ENCODE peak calls at places on chromosomes 3 and 15, in five cellular contexts. One of them, this sample, is unnamed.

GRCh38 chr3:134709563-134710312 is 58.9 kb upstream of the KY start:
- DNase-seq in stimulated activated CD4-positive, alpha-beta T cell treated with anti-CD3 and anti-CD28 coated beads, Interleukin-1b, Interleukin-23, amount 100 ng/mL, for 48 hours: no peak
- DNase-seq in foreskin fibroblast: no peak
- DNase-seq in progenitor cell of endocrine pancreas: no peak
- DNase-seq in GM12865: no peak
- DNase-seq in this sample: no peak

GRCh38 chr15:96329403-96329981 is 1.0 kb upstream of the NR2F2 start:
- DNase-seq in stimulated activated CD4-positive, alpha-beta T cell treated with anti-CD3 and anti-CD28 coated beads, Interleukin-1b, Interleukin-23, amount 100 ng/mL, for 48 hours: no peak
- DNase-seq in foreskin fibroblast: peak
- DNase-seq in progenitor cell of endocrine pancreas: no peak
- DNase-seq in GM12865: no peak
- DNase-seq in this sample: no peak

GRCh38 chr3:13556937-13557336 is 8.0 kb downstream of the FBLN2 start:
- DNase-seq in stimulated activated CD4-positive, alpha-beta T cell treated with anti-CD3 and anti-CD28 coated beads, Interleukin-1b, Interleukin-23, amount 100 ng/mL, for 48 hours: no peak
- DNase-seq in foreskin fibroblast: no peak
- DNase-seq in progenitor cell of endocrine pancreas: no peak
- DNase-seq in GM12865: no peak
- DNase-seq in this sample: no peak

GRCh38 chr3:46986055-46986730 is 6.7 kb downstream of the NBEAL2 start:
- DNase-seq in stimulated activated CD4-positive, alpha-beta T cell treated with anti-CD3 and anti-CD28 coated beads, Interleukin-1b, Interleukin-23, amount 100 ng/mL, for 48 hours: no peak
- DNase-seq in foreskin fibroblast: no peak
- DNase-seq in progenitor cell of endocrine pancreas: no peak
- DNase-seq in GM12865: no peak
- DNase-seq in this sample: no peak

GRCh38 chr3:194556086-194557056 is 69.6 kb upstream of the ATP13A3 start:
- DNase-seq in stimulated activated CD4-positive, alpha-beta T cell treated with anti-CD3 and anti-CD28 coated beads, Interleukin-1b, Interleukin-23, amount 100 ng/mL, for 48 hours: no peak
- DNase-seq in foreskin fibroblast: no peak
- DNase-seq in progenitor cell of endocrine pancreas: no peak
- DNase-seq in GM12865: peak
- DNase-seq in this sample: no peak

GRCh38 chr15:22902578-22902977 is 64.1 kb downstream of the NIPA2 start:
- DNase-seq in stimulated activated CD4-positive, alpha-beta T cell treated with anti-CD3 and anti-CD28 coated beads, Interleukin-1b, Interleukin-23, amount 100 ng/mL, for 48 hours: no peak
- DNase-seq in foreskin fibroblast: no peak
- DNase-seq in progenitor cell of endocrine pancreas: no peak
- DNase-seq in GM12865: no peak
- DNase-seq in this sample: no peak

GRCh38 chr3:7793786-7794185 is 707.8 kb upstream of the LMCD1 start:
- DNase-seq in stimulated activated CD4-positive, alpha-beta T cell treated with anti-CD3 and anti-CD28 coated beads, Interleukin-1b, Interleukin-23, amount 100 ng/mL, for 48 hours: no peak
- DNase-seq in foreskin fibroblast: no peak
- DNase-seq in progenitor cell of endocrine pancreas: no peak
- DNase-seq in GM12865: no peak
- DNase-seq in this sample: no peak

GRCh38 chr3:42014949-42015533 is 53.1 kb upstream of the ULK4 start:
- DNase-seq in stimulated activated CD4-positive, alpha-beta T cell treated with anti-CD3 and anti-CD28 coated beads, Interleukin-1b, Interleukin-23, amount 100 ng/mL, for 48 hours: no peak
- DNase-seq in foreskin fibroblast: peak
- DNase-seq in progenitor cell of endocrine pancreas: no peak
- DNase-seq in GM12865: peak
- DNase-seq in this sample: peak

GRCh38 chr3:178669046-178669445 is 132.8 kb downstream of the KCNMB2 start:
- DNase-seq in stimulated activated CD4-positive, alpha-beta T cell treated with anti-CD3 and anti-CD28 coated beads, Interleukin-1b, Interleukin-23, amount 100 ng/mL, for 48 hours: no peak
- DNase-seq in foreskin fibroblast: no peak
- DNase-seq in progenitor cell of endocrine pancreas: no peak
- DNase-seq in GM12865: no peak
- DNase-seq in this sample: no peak

GRCh38 chr15:89760303-89761008 is 9.4 kb upstream of the MESP1 start:
- DNase-seq in stimulated activated CD4-positive, alpha-beta T cell treated with anti-CD3 and anti-CD28 coated beads, Interleukin-1b, Interleukin-23, amount 100 ng/mL, for 48 hours: peak
- DNase-seq in foreskin fibroblast: peak
- DNase-seq in progenitor cell of endocrine pancreas: peak
- DNase-seq in GM12865: peak
- DNase-seq in this sample: peak

GRCh38 chr3:127899769-127900168 is 15.3 kb upstream of the KBTBD12 start:
- DNase-seq in stimulated activated CD4-positive, alpha-beta T cell treated with anti-CD3 and anti-CD28 coated beads, Interleukin-1b, Interleukin-23, amount 100 ng/mL, for 48 hours: no peak
- DNase-seq in foreskin fibroblast: no peak
- DNase-seq in progenitor cell of endocrine pancreas: no peak
- DNase-seq in GM12865: no peak
- DNase-seq in this sample: no peak

GRCh38 chr3:197507081-197507480 is 48.7 kb downstream of the BDH1 start:
- DNase-seq in stimulated activated CD4-positive, alpha-beta T cell treated with anti-CD3 and anti-CD28 coated beads, Interleukin-1b, Interleukin-23, amount 100 ng/mL, for 48 hours: no peak
- DNase-seq in foreskin fibroblast: no peak
- DNase-seq in progenitor cell of endocrine pancreas: no peak
- DNase-seq in GM12865: no peak
- DNase-seq in this sample: no peak

This sample was measured in stimulated activated naive CD8-positive, alpha-beta T cell treated with anti-CD3 and anti-CD28 coated beads, Interleukin-15, Interleukin-2, amounts not matched to agents 100 U/mL and 50 U/mL, for 24 hours.